ENCODE peak calls at places on chromosomes 7 and 10, in nine cellular contexts. One of them, this sample, is unnamed.

GRCh38 chr7:65974191-65974801 is 7.7 kb downstream of the GUSB start:
- DNase-seq in WERI-Rb-1: no peak
- DNase-seq in neuronal stem cell: no peak
- DNase-seq in AG04450: no peak
- DNase-seq in kidney: peak; percentile 72
- DNase-seq in CD4-positive, CD25-positive, alpha-beta regulatory T cell: no peak
- DNase-seq in A673: no peak
- DNase-seq in tibial nerve: no peak
- DNase-seq in fibroblast of lung: no peak
- DNase-seq in this sample: peak; percentile 47

GRCh38 chr10:13317474-13317873 is 17.6 kb upstream of the PHYH start:
- DNase-seq in A673: no peak
- DNase-seq in tibial nerve: no peak
- DNase-seq in fibroblast of lung: no peak
- DNase-seq in kidney: no peak
- DNase-seq in neuronal stem cell: no peak
- DNase-seq in AG04450: no peak
- DNase-seq in CD4-positive, CD25-positive, alpha-beta regulatory T cell: no peak
- DNase-seq in WERI-Rb-1: no peak
- DNase-seq in this sample: no peak

GRCh38 chr10:131641231-131641630 is 259.6 kb upstream of the PPP2R2D start:
- DNase-seq in A673: peak; percentile 10
- DNase-seq in fibroblast of lung: no peak
- DNase-seq in kidney: no peak
- DNase-seq in WERI-Rb-1: no peak
- DNase-seq in neuronal stem cell: no peak
- DNase-seq in CD4-positive, CD25-positive, alpha-beta regulatory T cell: no peak
- DNase-seq in AG04450: no peak
- DNase-seq in tibial nerve: no peak
- DNase-seq in this sample: no peak

GRCh38 chr10:43262043-43262901 is 4.6 kb downstream of the RASGEF1A start:
- DNase-seq in tibial nerve: no peak
- DNase-seq in A673: peak; percentile 16
- DNase-seq in neuronal stem cell: peak; percentile 73
- DNase-seq in AG04450: no peak
- DNase-seq in fibroblast of lung: no peak
- DNase-seq in WERI-Rb-1: no peak
- DNase-seq in kidney: no peak
- DNase-seq in CD4-positive, CD25-positive, alpha-beta regulatory T cell: no peak
- DNase-seq in this sample: no peak

GRCh38 chr10:68329506-68329861 is 2.4 kb upstream of the HNRNPH3 start:
- DNase-seq in CD4-positive, CD25-positive, alpha-beta regulatory T cell: no peak
- DNase-seq in AG04450: no peak
- DNase-seq in tibial nerve: no peak
- DNase-seq in neuronal stem cell: no peak
- DNase-seq in A673: no peak
- DNase-seq in kidney: no peak
- DNase-seq in fibroblast of lung: no peak
- DNase-seq in WERI-Rb-1: no peak
- DNase-seq in this sample: no peak

GRCh38 chr10:112227331-112227961 is 43.9 kb upstream of the GPAM start:
- DNase-seq in WERI-Rb-1: no peak
- DNase-seq in fibroblast of lung: peak; percentile 44
- DNase-seq in CD4-positive, CD25-positive, alpha-beta regulatory T cell: no peak
- DNase-seq in A673: peak; percentile 8
- DNase-seq in kidney: no peak
- DNase-seq in tibial nerve: no peak
- DNase-seq in AG04450: no peak
- DNase-seq in neuronal stem cell: no peak
- DNase-seq in this sample: no peak

GRCh38 chr7:99289185-99289584 is 16.5 kb downstream of the MYH16 start:
- DNase-seq in CD4-positive, CD25-positive, alpha-beta regulatory T cell: no peak
- DNase-seq in kidney: no peak
- DNase-seq in neuronal stem cell: no peak
- DNase-seq in AG04450: no peak
- DNase-seq in A673: no peak
- DNase-seq in tibial nerve: no peak
- DNase-seq in WERI-Rb-1: no peak
- DNase-seq in fibroblast of lung: no peak
- DNase-seq in this sample: no peak

GRCh38 chr7:141483044-141483443 is 68.2 kb upstream of the AGK start:
- DNase-seq in tibial nerve: no peak
- DNase-seq in CD4-positive, CD25-positive, alpha-beta regulatory T cell: no peak
- DNase-seq in WERI-Rb-1: no peak
- DNase-seq in fibroblast of lung: no peak
- DNase-seq in A673: no peak
- DNase-seq in AG04450: no peak
- DNase-seq in kidney: no peak
- DNase-seq in neuronal stem cell: no peak
- DNase-seq in this sample: no peak

GRCh38 chr10:24299587-24300258 is 90.8 kb downstream of the KIAA1217 start:
- DNase-seq in WERI-Rb-1: no peak
- DNase-seq in neuronal stem cell: no peak
- DNase-seq in kidney: no peak
- DNase-seq in fibroblast of lung: peak; percentile 93
- DNase-seq in CD4-positive, CD25-positive, alpha-beta regulatory T cell: no peak
- DNase-seq in A673: no peak
- DNase-seq in tibial nerve: no peak
- DNase-seq in AG04450: peak; percentile 30
- DNase-seq in this sample: no peak

GRCh38 chr10:89699581-89700064 is 1.8 kb upstream of the KIF20B start:
- DNase-seq in CD4-positive, CD25-positive, alpha-beta regulatory T cell: no peak
- DNase-seq in fibroblast of lung: no peak
- DNase-seq in tibial nerve: no peak
- DNase-seq in kidney: no peak
- DNase-seq in AG04450: no peak
- DNase-seq in neuronal stem cell: no peak
- DNase-seq in A673: no peak
- DNase-seq in WERI-Rb-1: no peak
- DNase-seq in this sample: no peak

GRCh38 chr7:145398758-145399157 is 562.9 kb upstream of the TPK1 start:
- DNase-seq in AG04450: no peak
- DNase-seq in fibroblast of lung: no peak
- DNase-seq in neuronal stem cell: peak; percentile 2
- DNase-seq in A673: no peak
- DNase-seq in tibial nerve: no peak
- DNase-seq in WERI-Rb-1: no peak
- DNase-seq in kidney: no peak
- DNase-seq in CD4-positive, CD25-positive, alpha-beta regulatory T cell: no peak
- DNase-seq in this sample: no peak

GRCh38 chr7:112537822-112538221 is 57.0 kb downstream of the LSMEM1 start:
- DNase-seq in AG04450: no peak
- DNase-seq in CD4-positive, CD25-positive, alpha-beta regulatory T cell: no peak
- DNase-seq in tibial nerve: no peak
- DNase-seq in A673: no peak
- DNase-seq in kidney: no peak
- DNase-seq in fibroblast of lung: no peak
- DNase-seq in WERI-Rb-1: no peak
- DNase-seq in neuronal stem cell: no peak
- DNase-seq in this sample: no peak

GRCh38 chr7:2007526-2007925 is 225.2 kb downstream of the MAD1L1 start:
- DNase-seq in neuronal stem cell: no peak
- DNase-seq in tibial nerve: no peak
- DNase-seq in WERI-Rb-1: no peak
- DNase-seq in fibroblast of lung: no peak
- DNase-seq in kidney: no peak
- DNase-seq in AG04450: no peak
- DNase-seq in CD4-positive, CD25-positive, alpha-beta regulatory T cell: no peak
- DNase-seq in A673: no peak
- DNase-seq in this sample: peak; percentile 25

GRCh38 chr10:119860866-119861601 is 11.6 kb downstream of the MCMBP start:
- DNase-seq in CD4-positive, CD25-positive, alpha-beta regulatory T cell: peak; percentile 21
- DNase-seq in A673: no peak
- DNase-seq in neuronal stem cell: no peak
- DNase-seq in WERI-Rb-1: no peak
- DNase-seq in tibial nerve: no peak
- DNase-seq in kidney: no peak
- DNase-seq in fibroblast of lung: peak; percentile 13
- DNase-seq in AG04450: no peak
- DNase-seq in this sample: no peak

GRCh38 chr10:91576096-91576545 is 56.8 kb downstream of the PPP1R3C start:
- DNase-seq in AG04450: no peak
- DNase-seq in WERI-Rb-1: no peak
- DNase-seq in fibroblast of lung: no peak
- DNase-seq in neuronal stem cell: no peak
- DNase-seq in CD4-positive, CD25-positive, alpha-beta regulatory T cell: no peak
- DNase-seq in A673: no peak
- DNase-seq in kidney: no peak
- DNase-seq in tibial nerve: no peak
- DNase-seq in this sample: no peak

GRCh38 chr7:90710466-90710850 is 114.3 kb downstream of the CDK14 start:
- DNase-seq in kidney: no peak
- DNase-seq in CD4-positive, CD25-positive, alpha-beta regulatory T cell: no peak
- DNase-seq in WERI-Rb-1: no peak
- DNase-seq in neuronal stem cell: no peak
- DNase-seq in fibroblast of lung: no peak
- DNase-seq in AG04450: no peak
- DNase-seq in tibial nerve: no peak
- DNase-seq in A673: no peak
- DNase-seq in this sample: no peak

GRCh38 chr7:90705391-90706066 is 109.4 kb downstream of the CDK14 start:
- DNase-seq in A673: no peak
- DNase-seq in WERI-Rb-1: no peak
- DNase-seq in CD4-positive, CD25-positive, alpha-beta regulatory T cell: no peak
- DNase-seq in AG04450: no peak
- DNase-seq in tibial nerve: no peak
- DNase-seq in kidney: no peak
- DNase-seq in neuronal stem cell: no peak
- DNase-seq in fibroblast of lung: no peak
- DNase-seq in this sample: no peak

GRCh38 chr7:90708841-90709317 is 112.8 kb downstream of the CDK14 start:
- DNase-seq in kidney: no peak
- DNase-seq in fibroblast of lung: peak; percentile 32
- DNase-seq in WERI-Rb-1: peak; percentile 57
- DNase-seq in CD4-positive, CD25-positive, alpha-beta regulatory T cell: peak; percentile 20
- DNase-seq in tibial nerve: no peak
- DNase-seq in neuronal stem cell: no peak
- DNase-seq in AG04450: no peak
- DNase-seq in A673: peak; percentile 90
- DNase-seq in this sample: no peak

GRCh38 chr7:90709501-90710465 is 113.7 kb downstream of the CDK14 start:
- DNase-seq in kidney: no peak
- DNase-seq in tibial nerve: peak; percentile 32
- DNase-seq in AG04450: no peak
- DNase-seq in CD4-positive, CD25-positive, alpha-beta regulatory T cell: no peak
- DNase-seq in neuronal stem cell: no peak
- DNase-seq in fibroblast of lung: peak; percentile 74
- DNase-seq in WERI-Rb-1: no peak
- DNase-seq in A673: peak; percentile 73
- DNase-seq in this sample: no peak

GRCh38 chr7:90706067-90706716 is 110.1 kb downstream of the CDK14 start:
- DNase-seq in fibroblast of lung: peak; percentile 44
- DNase-seq in A673: peak; percentile 58
- DNase-seq in tibial nerve: no peak
- DNase-seq in CD4-positive, CD25-positive, alpha-beta regulatory T cell: no peak
- DNase-seq in kidney: no peak
- DNase-seq in WERI-Rb-1: no peak
- DNase-seq in neuronal stem cell: no peak
- DNase-seq in AG04450: no peak
- DNase-seq in this sample: no peak
- H3K27ac ChIP-seq in fibroblast of lung: no peak overlapping the region
- H3K27ac ChIP-seq in A673: peak overlapping the region; percentile 34
- H3K27ac ChIP-seq in tibial nerve: no peak overlapping the region
- H3K27ac ChIP-seq in CD4-positive, CD25-positive, alpha-beta regulatory T cell: no peak overlapping the region
- H3K27ac ChIP-seq in kidney: no peak overlapping the region
- H3K27ac ChIP-seq in WERI-Rb-1: no peak overlapping the region
- H3K27ac ChIP-seq in neuronal stem cell: no peak overlapping the region
- H3K27ac ChIP-seq in AG04450: no peak overlapping the region
- H3K27ac ChIP-seq in this sample: no peak overlapping the region

GRCh38 chr7:22949944-22950343 is 64.0 kb downstream of the HYCC1 start:
- DNase-seq in kidney: no peak
- DNase-seq in fibroblast of lung: peak; percentile 37
- DNase-seq in CD4-positive, CD25-positive, alpha-beta regulatory T cell: no peak
- DNase-seq in tibial nerve: no peak
- DNase-seq in A673: no peak
- DNase-seq in WERI-Rb-1: no peak
- DNase-seq in AG04450: no peak
- DNase-seq in neuronal stem cell: no peak
- DNase-seq in this sample: no peak
- H3K27ac ChIP-seq in kidney: no peak overlapping the region
- H3K27ac ChIP-seq in fibroblast of lung: no peak overlapping the region
- H3K27ac ChIP-seq in CD4-positive, CD25-positive, alpha-beta regulatory T cell: no peak overlapping the region
- H3K27ac ChIP-seq in tibial nerve: no peak overlapping the region
- H3K27ac ChIP-seq in A673: no peak overlapping the region
- H3K27ac ChIP-seq in WERI-Rb-1: no peak overlapping the region
- H3K27ac ChIP-seq in AG04450: no peak overlapping the region
- H3K27ac ChIP-seq in neuronal stem cell: no peak overlapping the region
- H3K27ac ChIP-seq in this sample: no peak overlapping the region

GRCh38 chr10:124138883-124139348 is 45.5 kb upstream of the CHST15 start:
- DNase-seq in WERI-Rb-1: no peak
- DNase-seq in neuronal stem cell: no peak
- DNase-seq in tibial nerve: no peak
- DNase-seq in AG04450: no peak
- DNase-seq in A673: no peak
- DNase-seq in CD4-positive, CD25-positive, alpha-beta regulatory T cell: no peak
- DNase-seq in kidney: no peak
- DNase-seq in fibroblast of lung: no peak
- DNase-seq in this sample: peak; percentile 18
- H3K27ac ChIP-seq in WERI-Rb-1: no peak overlapping the region
- H3K27ac ChIP-seq in neuronal stem cell: no peak overlapping the region
- H3K27ac ChIP-seq in tibial nerve: peak overlapping the region; percentile 60
- H3K27ac ChIP-seq in AG04450: no peak overlapping the region
- H3K27ac ChIP-seq in A673: no peak overlapping the region
- H3K27ac ChIP-seq in CD4-positive, CD25-positive, alpha-beta regulatory T cell: no peak overlapping the region
- H3K27ac ChIP-seq in kidney: no peak overlapping the region
- H3K27ac ChIP-seq in fibroblast of lung: no peak overlapping the region
- H3K27ac ChIP-seq in this sample: no peak overlapping the region

GRCh38 chr7:56081626-56082340 is 11.0 kb downstream of the PHKG1 start:
- DNase-seq in neuronal stem cell: no peak
- DNase-seq in kidney: peak; percentile 73
- DNase-seq in tibial nerve: no peak
- DNase-seq in CD4-positive, CD25-positive, alpha-beta regulatory T cell: no peak
- DNase-seq in fibroblast of lung: no peak
- DNase-seq in A673: no peak
- DNase-seq in WERI-Rb-1: no peak
- DNase-seq in AG04450: no peak
- DNase-seq in this sample: peak; percentile 64

GRCh38 chr7:56079450-56080185 is 13.1 kb downstream of the PHKG1 start:
- DNase-seq in fibroblast of lung: peak; percentile 73
- DNase-seq in neuronal stem cell: no peak
- DNase-seq in WERI-Rb-1: no peak
- DNase-seq in tibial nerve: peak; percentile 47
- DNase-seq in AG04450: no peak
- DNase-seq in A673: no peak
- DNase-seq in kidney: peak; percentile 94
- DNase-seq in CD4-positive, CD25-positive, alpha-beta regulatory T cell: no peak
- DNase-seq in this sample: peak; percentile 94

GRCh38 chr7:56077681-56078080 is 13.6 kb downstream of the SUMF2 start:
- DNase-seq in AG04450: no peak
- DNase-seq in neuronal stem cell: no peak
- DNase-seq in kidney: no peak
- DNase-seq in WERI-Rb-1: no peak
- DNase-seq in CD4-positive, CD25-positive, alpha-beta regulatory T cell: no peak
- DNase-seq in tibial nerve: no peak
- DNase-seq in fibroblast of lung: no peak
- DNase-seq in A673: no peak
- DNase-seq in this sample: no peak

GRCh38 chr7:56074371-56074791 is 10.3 kb downstream of the SUMF2 start:
- DNase-seq in fibroblast of lung: peak; percentile 66
- DNase-seq in kidney: peak; percentile 93
- DNase-seq in neuronal stem cell: peak; percentile 82
- DNase-seq in WERI-Rb-1: peak; percentile 89
- DNase-seq in CD4-positive, CD25-positive, alpha-beta regulatory T cell: peak; percentile 62
- DNase-seq in A673: peak; percentile 90
- DNase-seq in tibial nerve: peak; percentile 84
- DNase-seq in AG04450: peak; percentile 44
- DNase-seq in this sample: peak; percentile 96

GRCh38 chr7:56078196-56078595 is 14.1 kb downstream of the SUMF2 start:
- DNase-seq in A673: no peak
- DNase-seq in fibroblast of lung: no peak
- DNase-seq in CD4-positive, CD25-positive, alpha-beta regulatory T cell: no peak
- DNase-seq in kidney: peak; percentile 67
- DNase-seq in AG04450: no peak
- DNase-seq in tibial nerve: no peak
- DNase-seq in WERI-Rb-1: no peak
- DNase-seq in neuronal stem cell: no peak
- DNase-seq in this sample: no peak
- H3K27ac ChIP-seq in A673: no peak overlapping the region
- H3K27ac ChIP-seq in fibroblast of lung: no peak overlapping the region
- H3K27ac ChIP-seq in CD4-positive, CD25-positive, alpha-beta regulatory T cell: no peak overlapping the region
- H3K27ac ChIP-seq in kidney: no peak overlapping the region
- H3K27ac ChIP-seq in AG04450: no peak overlapping the region
- H3K27ac ChIP-seq in tibial nerve: no peak overlapping the region
- H3K27ac ChIP-seq in WERI-Rb-1: no peak overlapping the region
- H3K27ac ChIP-seq in neuronal stem cell: no peak overlapping the region
- H3K27ac ChIP-seq in this sample: peak overlapping the region; percentile 79

This sample was measured in sigmoid colon.